ENCODE peak calls at places on chromosomes 1 and 21, in four cellular contexts. S is foreskin keratinocyte, Q is GM20000, D is heart left ventricle. G is an unnamed sample.

GRCh38 chr1:46554236-46555080 is 3.0 kb upstream of the KNCN start:
- DNase-seq in S (no peak), Q (no peak), D (no peak), G (no peak)

GRCh38 chr1:65343286-65343685 is 33.9 kb downstream of the DNAJC6 start:
- DNase-seq in S (peak; percentile 83), Q (no peak), D (no peak), G (no peak)

GRCh38 chr1:202281316-202282016 is 60.3 kb downstream of the UBE2T start:
- DNase-seq in S (no peak), Q (no peak), D (no peak), G (no peak)

GRCh38 chr1:16727190-16728111 is 12.9 kb upstream of the RNU1-4 start:
- DNase-seq in S (peak; percentile 70), Q (peak; percentile 72), D (peak; percentile 33), G (peak; percentile 64)

GRCh38 chr1:165828103-165828558 is 717 bp downstream of the UCK2 start:
- DNase-seq in S (no peak), Q (peak; percentile 79), D (peak; percentile 40), G (peak; percentile 67)

GRCh38 chr21:27201197-27201596 is 234.3 kb upstream of the ADAMTS5 start:
- DNase-seq in S (no peak), Q (no peak), D (no peak), G (no peak)

GRCh38 chr1:94061513-94062443 is 59.2 kb downstream of the ABCA4 start:
- DNase-seq in S (no peak), Q (peak; percentile 73), D (peak; percentile 78), G (peak; percentile 74)

GRCh38 chr21:36747114-36747814 is 48.3 kb downstream of the SIM2 start:
- DNase-seq in S (no peak), Q (no peak), D (no peak), G (no peak)

GRCh38 chr1:180092931-180093650 is 61.6 kb upstream of the QSOX1 start:
- DNase-seq in S (no peak), Q (no peak), D (no peak), G (no peak)

GRCh38 chr1:31227891-31228290 is 11.8 kb downstream of the NKAIN1 start:
- DNase-seq in S (no peak), Q (no peak), D (no peak), G (no peak)

GRCh38 chr1:85128296-85128695 is 72.5 kb downstream of the SYDE2 start:
- DNase-seq in S (no peak), Q (no peak), D (no peak), G (no peak)

GRCh38 chr1:26761217-26761616 is 26.5 kb upstream of the PIGV start:
- DNase-seq in S (no peak), Q (no peak), D (no peak), G (no peak)
- TF ChIP-seq CTCF in S (peak; percentile 21), Q (no peak), D (peak; percentile 15), G (no peak)

GRCh38 chr1:19072285-19072981 is 116.0 kb upstream of the IFFO2 start:
- DNase-seq in S (no peak), Q (no peak), D (no peak), G (no peak)

GRCh38 chr1:19073311-19074186 is 117.1 kb upstream of the IFFO2 start:
- DNase-seq in S (no peak), Q (no peak), D (peak; percentile 70), G (no peak)

GRCh38 chr1:19074361-19074901 is 118.0 kb upstream of the IFFO2 start:
- DNase-seq in S (no peak), Q (no peak), D (no peak), G (no peak)

GRCh38 chr1:19076841-19077616 is 120.6 kb upstream of the IFFO2 start:
- DNase-seq in S (peak; percentile 70), Q (no peak), D (no peak), G (no peak)

GRCh38 chr1:19074902-19075721 is 118.6 kb upstream of the IFFO2 start:
- DNase-seq in S (peak; percentile 93), Q (no peak), D (no peak), G (no peak)
- TF ChIP-seq CTCF in S (peak; percentile 43), Q (no peak), D (no peak), G (no peak)

GRCh38 chr21:31135536-31136184 is 97.4 kb upstream of the KRTAP19-8 start:
- DNase-seq in S (no peak), Q (no peak), D (no peak), G (no peak)

GRCh38 chr21:31137951-31138350 is 99.7 kb upstream of the KRTAP19-8 start:
- DNase-seq in S (no peak), Q (no peak), D (no peak), G (no peak)

GRCh38 chr21:31133243-31133830 is 95.1 kb upstream of the KRTAP19-8 start:
- DNase-seq in S (no peak), Q (no peak), D (no peak), G (no peak)

GRCh38 chr21:31140025-31140424 is 101.7 kb upstream of the KRTAP19-8 start:
- DNase-seq in S (no peak), Q (no peak), D (no peak), G (no peak)

DNA sequence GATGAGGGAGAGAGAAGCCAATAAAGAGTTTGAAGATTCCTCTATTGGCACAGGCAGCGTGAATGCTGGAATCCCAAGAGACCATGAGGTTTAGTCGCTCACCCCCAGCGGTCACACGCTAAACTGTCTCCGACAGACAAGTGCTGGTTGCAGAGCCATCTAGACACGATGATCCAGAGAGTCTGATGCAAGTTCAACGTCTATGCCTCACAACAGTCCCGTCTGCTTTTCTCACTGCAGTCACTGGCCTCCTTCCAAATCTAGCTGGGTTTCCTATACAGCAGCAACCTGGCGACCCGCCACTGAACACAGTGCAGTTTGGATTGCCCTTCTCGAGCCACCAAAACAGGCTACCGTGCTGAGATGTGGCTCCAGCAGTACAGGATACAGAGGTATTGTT is 98.6 kb upstream of the KRTAP19-8 start:
- DNase-seq in S (no peak), Q (peak; percentile 19), D (no peak), G (no peak)
- TF ChIP-seq CTCF in S (no peak), Q (no peak), D (no peak), G (peak; percentile 14)

DNA sequence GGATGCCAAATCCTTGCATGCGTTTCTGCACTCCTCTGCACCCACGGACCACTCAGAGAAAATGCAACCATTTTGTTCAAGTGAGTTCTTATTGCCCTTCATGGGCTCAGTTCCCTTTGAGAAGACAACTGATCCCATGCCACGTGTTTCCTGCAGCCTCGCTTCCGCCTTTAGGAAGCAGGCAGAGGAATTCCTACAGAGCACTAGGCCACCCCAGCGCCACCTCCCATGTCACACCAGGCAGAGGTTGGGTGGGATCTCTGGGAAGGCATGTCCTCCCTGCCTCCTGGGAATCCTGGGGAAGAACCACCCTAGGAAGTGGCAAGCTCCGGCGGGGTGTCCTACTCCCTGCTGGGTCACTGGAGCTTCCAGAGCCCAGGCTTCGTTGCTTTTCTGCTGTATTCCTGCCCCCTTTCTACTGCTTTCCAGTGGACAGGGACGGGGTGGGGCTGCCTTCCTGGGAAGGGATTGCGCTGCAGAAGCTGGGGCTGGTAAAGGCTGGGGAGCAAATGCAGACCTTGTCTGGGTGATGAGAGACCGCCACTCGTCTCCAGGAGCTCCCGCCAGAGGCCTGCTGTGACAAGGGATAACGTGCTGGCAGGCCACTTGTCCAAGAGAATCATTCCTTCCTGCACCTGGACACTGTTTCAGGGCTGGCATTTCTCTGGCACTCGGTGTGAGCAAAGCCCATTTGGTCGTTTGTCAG is 478.2 kb upstream of the VAMP3 start:
- DNase-seq in S (no peak), Q (no peak), D (no peak), G (no peak)
- TF ChIP-seq CTCF in S (no peak), Q (no peak), D (no peak), G (no peak)

GRCh38 chr1:178060789-178061556 is 32.9 kb upstream of the RASAL2 start:
- DNase-seq in S (peak; percentile 55), Q (no peak), D (peak; percentile 32), G (no peak)
- TF ChIP-seq CTCF in S (no peak), Q (no peak), D (no peak), G (no peak)